ENCODE peak calls at places on chromosomes 2 and 18, in eight cellular contexts. Q is psoas muscle, V is heart left ventricle, R is uterus, N is dorsolateral prefrontal cortex, Z is lower leg skin, G is fibroblast of the aortic adventitia, L is GM06990. O is an unnamed sample.

GRCh38 chr2:26355038-26355995 is 8.7 kb upstream of the ADGRF3 start:
- DNase-seq in Q (no peak), V (no peak), R (no peak), N (peak; percentile 6), Z (no peak), G (peak; percentile 86), L (no peak), O (no peak)

GRCh38 chr2:201118121-201118956 is 2.4 kb downstream of the CFLAR start:
- DNase-seq in Q (peak; percentile 96), V (peak; percentile 92), R (peak; percentile 89), N (peak; percentile 80), Z (peak; percentile 97), G (peak; percentile 81), L (peak; percentile 91), O (peak; percentile 69)

GRCh38 chr2:111624401-111625156 is 259.4 kb downstream of the ANAPC1 start:
- DNase-seq in Q (no peak), V (no peak), R (no peak), N (no peak), Z (no peak), G (peak; percentile 92), L (no peak), O (no peak)

GRCh38 chr2:97761192-97761591 is 47.8 kb downstream of the ZAP70 start:
- DNase-seq in Q (no peak), V (no peak), R (no peak), N (no peak), Z (no peak), G (no peak), L (no peak), O (no peak)

GRCh38 chr18:63247506-63248394 is 71.8 kb downstream of the BCL2 start:
- DNase-seq in Q (peak; percentile 64), V (no peak), R (peak; percentile 68), N (no peak), Z (no peak), G (no peak), L (no peak), O (no peak)

GRCh38 chr2:102366406-102367112 is 11.0 kb downstream of the IL18R1 start:
- DNase-seq in Q (no peak), V (no peak), R (no peak), N (no peak), Z (no peak), G (no peak), L (peak; percentile 77), O (no peak)

GRCh38 chr2:235749121-235749780 is 255.4 kb downstream of the AGAP1 start:
- DNase-seq in Q (no peak), V (no peak), R (no peak), N (no peak), Z (no peak), G (peak; percentile 54), L (no peak), O (no peak)

GRCh38 chr2:172856561-172856960 is 120.9 kb downstream of the RAPGEF4 start:
- DNase-seq in Q (no peak), V (no peak), R (no peak), N (no peak), Z (no peak), G (no peak), L (no peak), O (no peak)

GRCh38 chr2:37414470-37414949 is 70.1 kb downstream of the QPCT start:
- DNase-seq in Q (no peak), V (no peak), R (peak; percentile 44), N (no peak), Z (no peak), G (peak; percentile 88), L (peak; percentile 42), O (no peak)

GRCh38 chr2:37417321-37417720 is 72.9 kb downstream of the QPCT start:
- DNase-seq in Q (no peak), V (no peak), R (no peak), N (no peak), Z (no peak), G (peak; percentile 78), L (no peak), O (no peak)

GRCh38 chr2:37418956-37419355 is 74.5 kb downstream of the QPCT start:
- DNase-seq in Q (no peak), V (no peak), R (no peak), N (no peak), Z (no peak), G (no peak), L (no peak), O (no peak)

GRCh38 chr2:37412201-37412600 is 67.8 kb downstream of the QPCT start:
- DNase-seq in Q (no peak), V (no peak), R (no peak), N (no peak), Z (no peak), G (no peak), L (no peak), O (no peak)

DNA sequence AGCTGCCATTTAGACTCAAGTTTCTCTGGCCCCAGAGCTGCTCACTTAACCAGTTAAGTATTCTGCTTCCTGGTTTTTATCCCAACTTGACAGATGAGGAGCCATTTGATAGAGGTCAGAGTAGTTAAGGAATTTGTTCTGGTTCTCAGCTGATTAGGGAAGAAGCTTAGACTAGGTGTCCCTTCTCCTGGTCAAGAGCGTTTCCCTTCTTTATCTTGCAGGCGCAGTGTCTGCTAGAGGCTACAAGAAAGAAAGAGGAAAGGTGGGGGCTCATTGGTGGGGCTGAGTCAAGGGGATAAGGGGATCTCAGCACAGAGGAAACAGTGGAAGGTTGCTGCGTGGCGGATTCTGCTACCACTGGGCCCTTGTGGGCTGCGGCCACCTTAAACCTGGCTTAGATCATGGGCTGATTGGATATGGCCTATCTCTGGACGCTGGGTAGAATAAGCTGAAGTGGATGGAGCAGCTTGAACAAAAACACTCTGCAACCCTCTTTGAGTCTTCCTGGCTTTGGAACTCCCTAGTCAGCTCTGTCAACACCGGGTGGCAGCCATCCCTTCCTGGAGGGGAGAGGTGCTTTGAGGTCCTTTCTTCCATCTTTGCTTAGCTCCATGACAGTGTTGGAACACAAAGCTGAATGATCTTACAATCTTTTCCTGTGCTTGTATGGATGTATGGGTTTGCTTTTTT is 70.8 kb downstream of the QPCT start:
- DNase-seq in Q (no peak), V (no peak), R (no peak), N (no peak), Z (no peak), G (peak; percentile 52), L (no peak), O (no peak)
- TF ChIP-seq CTCF in Q (no peak), V (no peak), R (no peak), N (no peak), Z (no peak), G (peak; percentile 27), L (no peak), O (no peak)

GRCh38 chr2:104078431-104079157 is 775.3 kb upstream of the POU3F3 start:
- DNase-seq in Q (peak; percentile 30), V (no peak), R (no peak), N (no peak), Z (no peak), G (no peak), L (no peak), O (peak; percentile 17)
- TF ChIP-seq CTCF in Q (no peak), V (no peak), R (no peak), N (peak; percentile 15), Z (no peak), G (no peak), L (peak; percentile 24), O (peak; percentile 40)

GRCh38 chr18:57913686-57914085 is 110.6 kb upstream of the ATP8B1 start:
- DNase-seq in Q (no peak), V (no peak), R (no peak), N (no peak), Z (no peak), G (no peak), L (no peak), O (no peak)

GRCh38 chr18:57908092-57908491 is 105.0 kb upstream of the ATP8B1 start:
- DNase-seq in Q (no peak), V (no peak), R (no peak), N (no peak), Z (no peak), G (no peak), L (no peak), O (no peak)

GRCh38 chr18:57909620-57910019 is 106.5 kb upstream of the ATP8B1 start:
- DNase-seq in Q (no peak), V (no peak), R (no peak), N (no peak), Z (peak; percentile 52), G (peak; percentile 28), L (no peak), O (no peak)

GRCh38 chr18:57910134-57910533 is 107.0 kb upstream of the ATP8B1 start:
- DNase-seq in Q (no peak), V (no peak), R (no peak), N (no peak), Z (peak; percentile 28), G (no peak), L (no peak), O (no peak)

GRCh38 chr18:57910817-57911216 is 107.7 kb upstream of the ATP8B1 start:
- DNase-seq in Q (no peak), V (no peak), R (no peak), N (no peak), Z (no peak), G (no peak), L (no peak), O (peak; percentile 34)
- TF ChIP-seq CTCF in Q (no peak), V (no peak), R (no peak), N (no peak), Z (no peak), G (peak; percentile 26), L (peak; percentile 72), O (no peak)

GRCh38 chr18:22974707-22975106 is 41.6 kb downstream of the RBBP8 start:
- DNase-seq in Q (no peak), V (no peak), R (no peak), N (no peak), Z (no peak), G (no peak), L (no peak), O (no peak)

GRCh38 chr18:22980394-22980793 is 47.3 kb downstream of the RBBP8 start:
- DNase-seq in Q (no peak), V (no peak), R (no peak), N (no peak), Z (no peak), G (no peak), L (no peak), O (no peak)

GRCh38 chr18:22975508-22975907 is 42.4 kb downstream of the RBBP8 start:
- DNase-seq in Q (no peak), V (no peak), R (no peak), N (no peak), Z (no peak), G (no peak), L (no peak), O (no peak)

GRCh38 chr18:22981274-22982133 is 48.4 kb downstream of the RBBP8 start:
- DNase-seq in Q (no peak), V (no peak), R (no peak), N (no peak), Z (no peak), G (no peak), L (no peak), O (no peak)

DNA sequence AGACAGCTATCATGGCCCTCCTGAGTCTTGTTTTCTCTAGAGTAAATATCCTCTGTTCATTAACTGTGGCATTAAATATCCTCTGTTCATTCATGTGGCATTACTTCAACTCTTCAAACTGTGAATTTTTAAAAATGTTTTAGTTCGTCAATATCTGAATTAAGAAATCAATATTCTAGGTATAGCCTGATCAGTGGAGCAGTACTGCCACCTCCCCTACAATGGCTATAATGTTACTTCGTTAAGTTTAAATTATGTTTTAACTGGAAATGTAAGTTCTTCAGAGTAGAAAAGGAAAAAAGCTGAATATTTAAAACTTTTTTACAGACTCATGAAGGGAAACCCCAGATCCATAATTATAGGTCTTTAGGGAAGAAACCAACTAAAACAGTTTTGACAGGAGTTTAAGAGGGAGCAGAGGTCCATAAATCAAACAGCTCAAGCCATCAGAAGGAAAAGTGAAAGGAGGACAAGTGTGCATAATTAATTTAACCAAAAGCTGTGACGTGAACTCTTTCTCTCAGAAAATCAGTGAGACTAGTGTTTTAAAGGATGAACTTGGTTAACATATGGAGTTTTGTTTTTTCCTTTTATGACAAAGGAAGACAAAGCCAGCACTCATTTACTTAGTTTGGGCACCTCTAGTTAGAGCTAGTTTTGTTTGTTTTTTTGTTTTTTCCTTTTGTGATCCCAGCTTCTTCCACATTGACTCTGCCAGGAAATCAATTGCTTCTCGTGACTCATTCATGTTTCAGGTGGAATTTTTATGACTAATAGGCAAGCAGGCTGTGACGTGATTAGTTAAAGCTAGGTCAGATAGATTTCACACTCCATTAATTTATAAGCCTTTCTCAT is 44.9 kb downstream of the RBBP8 start:
- DNase-seq in Q (no peak), V (no peak), R (no peak), N (no peak), Z (no peak), G (peak; percentile 84), L (peak; percentile 11), O (no peak)
- TF ChIP-seq CTCF in Q (no peak), V (no peak), R (no peak), N (no peak), Z (no peak), G (no peak), L (no peak), O (no peak)